ENCODE peak calls at places on chromosomes 7 and 10, in six cellular contexts. One of them, this sample, is unnamed.

GRCh38 chr10:88810196-88810961 is 7.8 kb downstream of the LIPM start:
- DNase-seq in adrenal gland: peak
- DNase-seq in lower lobe of right lung: no peak
- DNase-seq in brain microvascular endothelial cell: peak
- DNase-seq in cardiac fibroblast: peak
- DNase-seq in WERI-Rb-1: peak
- DNase-seq in this sample: peak

GRCh38 chr7:129688503-129689222 is 77.1 kb downstream of the NRF1 start:
- DNase-seq in adrenal gland: no peak
- DNase-seq in lower lobe of right lung: no peak
- DNase-seq in brain microvascular endothelial cell: no peak
- DNase-seq in cardiac fibroblast: no peak
- DNase-seq in WERI-Rb-1: no peak
- DNase-seq in this sample: no peak

GRCh38 chr7:16494955-16495719 is 29.6 kb upstream of the SOSTDC1 start:
- DNase-seq in adrenal gland: no peak
- DNase-seq in lower lobe of right lung: no peak
- DNase-seq in brain microvascular endothelial cell: no peak
- DNase-seq in cardiac fibroblast: no peak
- DNase-seq in WERI-Rb-1: no peak
- DNase-seq in this sample: no peak

GRCh38 chr7:69739906-69740545 is 141.8 kb downstream of the AUTS2 start:
- DNase-seq in adrenal gland: peak
- DNase-seq in lower lobe of right lung: no peak
- DNase-seq in brain microvascular endothelial cell: no peak
- DNase-seq in cardiac fibroblast: peak
- DNase-seq in WERI-Rb-1: peak
- DNase-seq in this sample: peak

GRCh38 chr10:23556727-23557440 is 118.0 kb downstream of the OTUD1 start:
- DNase-seq in adrenal gland: no peak
- DNase-seq in lower lobe of right lung: no peak
- DNase-seq in brain microvascular endothelial cell: peak
- DNase-seq in cardiac fibroblast: peak
- DNase-seq in WERI-Rb-1: no peak
- DNase-seq in this sample: peak

GRCh38 chr7:128030999-128031681 is at the start of gene LRRC4:
- DNase-seq in adrenal gland: peak
- DNase-seq in lower lobe of right lung: peak
- DNase-seq in brain microvascular endothelial cell: no peak
- DNase-seq in cardiac fibroblast: peak
- DNase-seq in WERI-Rb-1: peak
- DNase-seq in this sample: peak

GRCh38 chr10:62426086-62426485 is 51.9 kb downstream of the ZNF365 start:
- DNase-seq in adrenal gland: no peak
- DNase-seq in lower lobe of right lung: no peak
- DNase-seq in brain microvascular endothelial cell: no peak
- DNase-seq in cardiac fibroblast: peak
- DNase-seq in WERI-Rb-1: no peak
- DNase-seq in this sample: peak

GRCh38 chr10:26837139-26837538 is 23.6 kb downstream of the ABI1 start:
- DNase-seq in adrenal gland: no peak
- DNase-seq in lower lobe of right lung: no peak
- DNase-seq in brain microvascular endothelial cell: no peak
- DNase-seq in cardiac fibroblast: no peak
- DNase-seq in WERI-Rb-1: no peak
- DNase-seq in this sample: no peak

GRCh38 chr10:87054373-87055295 is 34.5 kb downstream of the FAM25A start:
- DNase-seq in adrenal gland: no peak
- DNase-seq in lower lobe of right lung: no peak
- DNase-seq in brain microvascular endothelial cell: peak
- DNase-seq in cardiac fibroblast: peak
- DNase-seq in WERI-Rb-1: peak
- DNase-seq in this sample: peak

GRCh38 chr10:91061187-91061586 is 140.3 kb upstream of the ANKRD1 start:
- DNase-seq in adrenal gland: no peak
- DNase-seq in lower lobe of right lung: no peak
- DNase-seq in brain microvascular endothelial cell: no peak
- DNase-seq in cardiac fibroblast: no peak
- DNase-seq in WERI-Rb-1: no peak
- DNase-seq in this sample: no peak

GRCh38 chr7:34157137-34157536 is 251.8 kb downstream of the BMPER start:
- DNase-seq in adrenal gland: no peak
- DNase-seq in lower lobe of right lung: no peak
- DNase-seq in brain microvascular endothelial cell: no peak
- DNase-seq in cardiac fibroblast: no peak
- DNase-seq in WERI-Rb-1: no peak
- DNase-seq in this sample: peak

GRCh38 chr7:71752171-71752935 is 620.4 kb downstream of the GALNT17 start:
- DNase-seq in adrenal gland: peak
- DNase-seq in lower lobe of right lung: peak
- DNase-seq in brain microvascular endothelial cell: peak
- DNase-seq in cardiac fibroblast: peak
- DNase-seq in WERI-Rb-1: peak
- DNase-seq in this sample: no peak

GRCh38 chr10:79382491-79382941 is 35.2 kb downstream of the PPIF start:
- DNase-seq in adrenal gland: no peak
- DNase-seq in lower lobe of right lung: peak
- DNase-seq in brain microvascular endothelial cell: no peak
- DNase-seq in cardiac fibroblast: no peak
- DNase-seq in WERI-Rb-1: peak
- DNase-seq in this sample: no peak

GRCh38 chr7:64890761-64891666 is 12.1 kb upstream of the ZNF273 start:
- DNase-seq in adrenal gland: peak
- DNase-seq in lower lobe of right lung: no peak
- DNase-seq in brain microvascular endothelial cell: no peak
- DNase-seq in cardiac fibroblast: no peak
- DNase-seq in WERI-Rb-1: no peak
- DNase-seq in this sample: peak

GRCh38 chr10:116708386-116708785 is 34.0 kb downstream of the HSPA12A start:
- DNase-seq in adrenal gland: no peak
- DNase-seq in lower lobe of right lung: no peak
- DNase-seq in brain microvascular endothelial cell: peak
- DNase-seq in cardiac fibroblast: peak
- DNase-seq in WERI-Rb-1: peak
- DNase-seq in this sample: peak

GRCh38 chr10:7950981-7951847 is 103.3 kb upstream of the GATA3 start:
- DNase-seq in adrenal gland: no peak
- DNase-seq in lower lobe of right lung: no peak
- DNase-seq in brain microvascular endothelial cell: no peak
- DNase-seq in cardiac fibroblast: peak
- DNase-seq in WERI-Rb-1: no peak
- DNase-seq in this sample: peak

GRCh38 chr10:31604646-31605170 is 285.7 kb downstream of the ZEB1 start:
- DNase-seq in adrenal gland: no peak
- DNase-seq in lower lobe of right lung: no peak
- DNase-seq in brain microvascular endothelial cell: no peak
- DNase-seq in cardiac fibroblast: no peak
- DNase-seq in WERI-Rb-1: no peak
- DNase-seq in this sample: no peak

GRCh38 chr10:128237710-128238109 is 111.5 kb upstream of the MKI67 start:
- DNase-seq in adrenal gland: no peak
- DNase-seq in lower lobe of right lung: no peak
- DNase-seq in brain microvascular endothelial cell: no peak
- DNase-seq in cardiac fibroblast: no peak
- DNase-seq in WERI-Rb-1: no peak
- DNase-seq in this sample: no peak

GRCh38 chr10:1715821-1716220 is 21.5 kb downstream of the ADARB2 start:
- DNase-seq in adrenal gland: no peak
- DNase-seq in lower lobe of right lung: no peak
- DNase-seq in brain microvascular endothelial cell: no peak
- DNase-seq in cardiac fibroblast: no peak
- DNase-seq in WERI-Rb-1: peak
- DNase-seq in this sample: no peak

GRCh38 chr10:87844837-87845623 is 18.3 kb downstream of the KLLN start:
- DNase-seq in adrenal gland: no peak
- DNase-seq in lower lobe of right lung: no peak
- DNase-seq in brain microvascular endothelial cell: peak
- DNase-seq in cardiac fibroblast: peak
- DNase-seq in WERI-Rb-1: no peak
- DNase-seq in this sample: peak

DNA sequence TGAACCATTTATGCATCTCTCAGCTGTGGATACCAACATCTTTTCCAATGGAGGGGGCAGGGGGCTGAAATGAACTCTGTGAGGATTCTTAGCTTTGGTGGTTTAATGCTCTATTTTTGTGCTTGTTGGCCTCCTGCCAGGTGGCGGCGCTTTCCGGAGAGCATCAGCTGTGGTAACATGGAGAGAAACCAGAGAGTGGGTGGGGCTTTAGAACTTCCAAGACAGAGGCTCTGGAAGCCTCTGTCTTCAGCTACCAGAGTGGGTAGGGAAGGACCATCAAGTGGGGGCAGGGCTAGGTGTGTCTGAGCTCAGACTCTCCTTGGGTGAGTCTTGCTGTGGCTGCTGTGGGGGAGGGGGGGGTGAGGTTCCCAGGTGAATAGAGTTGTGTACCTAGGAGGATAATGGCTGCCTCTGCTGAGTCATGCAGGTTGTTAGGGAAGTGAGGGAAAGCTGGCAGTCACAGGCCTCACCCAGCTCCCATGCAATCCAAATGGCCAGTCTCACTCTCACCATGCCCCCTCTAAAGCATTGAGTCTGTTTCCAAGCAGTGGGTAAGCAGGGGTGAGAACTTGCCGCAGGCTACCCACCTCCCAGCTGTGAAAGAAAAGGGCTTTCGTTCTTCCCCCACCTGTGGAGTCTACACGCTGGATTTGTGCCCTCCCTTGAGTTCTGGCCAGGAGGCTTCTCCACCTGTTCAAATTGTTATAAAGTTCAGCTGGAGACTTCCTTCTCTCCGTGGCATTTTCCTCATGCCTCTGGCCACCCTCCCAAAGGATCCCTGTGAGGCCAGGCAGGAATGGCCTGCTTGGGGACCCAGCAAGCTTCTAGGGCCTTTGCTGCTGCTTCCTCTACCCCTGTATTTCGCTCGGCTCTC is 527.0 kb downstream of the NEBL start:
- DNase-seq in adrenal gland: no peak
- DNase-seq in lower lobe of right lung: no peak
- DNase-seq in brain microvascular endothelial cell: no peak
- DNase-seq in cardiac fibroblast: no peak
- DNase-seq in WERI-Rb-1: no peak
- DNase-seq in this sample: no peak
- H3K4me3 ChIP-seq in adrenal gland: no peak
- H3K4me3 ChIP-seq in lower lobe of right lung: no peak
- H3K4me3 ChIP-seq in brain microvascular endothelial cell: no peak
- H3K4me3 ChIP-seq in cardiac fibroblast: no peak
- H3K4me3 ChIP-seq in WERI-Rb-1: no peak
- H3K4me3 ChIP-seq in this sample: no peak

DNA sequence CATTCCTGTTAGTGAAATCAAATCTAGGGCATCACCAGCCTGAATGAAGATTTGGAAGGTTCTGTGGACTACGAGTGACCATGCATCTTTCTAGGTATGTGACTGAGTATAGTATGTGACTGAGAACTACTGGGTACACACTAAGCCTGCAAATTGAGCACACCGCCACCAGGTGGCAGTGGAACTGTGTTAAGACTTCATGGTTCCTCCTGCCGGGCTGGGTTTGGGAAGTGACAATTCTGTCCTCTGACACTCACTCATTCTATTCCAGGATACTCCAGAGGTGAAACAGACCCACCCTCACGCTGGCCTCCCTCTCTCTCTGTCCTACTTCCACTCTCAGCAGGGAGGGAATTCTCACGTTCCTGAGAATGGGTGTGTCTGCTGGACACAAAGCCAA is 84.0 kb upstream of the TMEM248 start:
- DNase-seq in adrenal gland: no peak
- DNase-seq in lower lobe of right lung: peak
- DNase-seq in brain microvascular endothelial cell: peak
- DNase-seq in cardiac fibroblast: peak
- DNase-seq in WERI-Rb-1: peak
- DNase-seq in this sample: no peak
- TF ChIP-seq CTCF in adrenal gland: no peak
- TF ChIP-seq CTCF in lower lobe of right lung: no peak
- TF ChIP-seq CTCF in brain microvascular endothelial cell: peak
- TF ChIP-seq CTCF in cardiac fibroblast: peak
- TF ChIP-seq CTCF in WERI-Rb-1: peak
- TF ChIP-seq CTCF in this sample: peak

DNA sequence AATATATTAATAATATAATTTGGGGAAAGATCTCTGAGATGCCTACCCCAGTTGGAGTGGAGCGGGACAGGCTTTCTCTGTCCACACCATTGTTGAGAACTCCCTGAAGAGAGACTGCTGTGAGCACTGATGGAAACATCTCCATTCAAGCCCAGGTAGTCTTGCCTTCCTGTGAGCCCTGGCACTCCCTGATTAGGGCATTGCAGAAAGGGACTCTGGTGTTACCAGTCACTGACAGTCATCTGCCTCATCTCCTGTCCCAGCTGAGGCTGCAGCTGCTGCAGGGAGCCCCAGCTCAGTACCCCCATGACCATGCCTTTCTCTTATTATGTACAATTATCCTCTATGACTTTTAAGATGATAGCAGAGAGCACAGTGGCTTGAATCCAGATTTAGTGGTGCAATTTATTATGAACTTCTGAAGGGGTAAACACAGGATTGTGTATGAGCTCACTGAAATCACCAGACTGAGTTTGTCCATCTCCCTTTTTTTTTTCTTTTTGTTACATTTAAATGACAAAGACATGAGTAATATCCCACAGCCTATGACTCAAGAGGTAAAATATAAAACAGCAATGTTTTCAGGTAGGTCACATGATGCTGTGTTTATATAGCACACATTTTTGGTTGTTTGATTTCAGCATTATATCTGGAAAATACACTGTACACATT is 236.9 kb downstream of the SLC25A13 start:
- DNase-seq in adrenal gland: no peak
- DNase-seq in lower lobe of right lung: no peak
- DNase-seq in brain microvascular endothelial cell: peak
- DNase-seq in cardiac fibroblast: peak
- DNase-seq in WERI-Rb-1: no peak
- DNase-seq in this sample: peak
- H3K4me3 ChIP-seq in adrenal gland: no peak
- H3K4me3 ChIP-seq in lower lobe of right lung: no peak
- H3K4me3 ChIP-seq in brain microvascular endothelial cell: no peak
- H3K4me3 ChIP-seq in cardiac fibroblast: no peak
- H3K4me3 ChIP-seq in WERI-Rb-1: no peak
- H3K4me3 ChIP-seq in this sample: no peak

GRCh38 chr7:13282377-13282980 is 595.0 kb downstream of the ARL4A start:
- DNase-seq in adrenal gland: no peak
- DNase-seq in lower lobe of right lung: no peak
- DNase-seq in brain microvascular endothelial cell: peak
- DNase-seq in cardiac fibroblast: peak
- DNase-seq in WERI-Rb-1: no peak
- DNase-seq in this sample: peak

GRCh38 chr7:13278020-13278419 is 590.6 kb downstream of the ARL4A start:
- DNase-seq in adrenal gland: no peak
- DNase-seq in lower lobe of right lung: no peak
- DNase-seq in brain microvascular endothelial cell: no peak
- DNase-seq in cardiac fibroblast: no peak
- DNase-seq in WERI-Rb-1: no peak
- DNase-seq in this sample: no peak

GRCh38 chr7:13279854-13280435 is 592.5 kb downstream of the ARL4A start:
- DNase-seq in adrenal gland: no peak
- DNase-seq in lower lobe of right lung: no peak
- DNase-seq in brain microvascular endothelial cell: no peak
- DNase-seq in cardiac fibroblast: peak
- DNase-seq in WERI-Rb-1: no peak
- DNase-seq in this sample: peak

DNA sequence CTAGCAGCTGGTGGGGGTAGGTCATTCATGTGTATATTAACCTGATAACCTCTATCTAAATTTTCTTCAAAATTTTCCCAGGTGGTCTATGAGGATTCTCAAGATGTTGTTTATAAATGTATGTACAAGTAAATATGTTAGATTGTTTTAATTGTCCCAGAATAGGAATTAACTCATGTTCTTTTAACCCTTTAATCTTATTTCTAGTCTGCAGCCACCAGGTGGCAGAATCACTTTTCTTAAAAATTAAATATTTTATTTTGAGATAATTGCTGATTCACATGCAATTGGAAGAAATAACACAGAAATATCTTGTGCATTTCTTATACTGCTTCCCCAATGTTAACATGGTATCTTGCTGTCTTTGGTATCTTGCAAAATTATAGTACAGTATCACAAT is 589.5 kb downstream of the ARL4A start:
- DNase-seq in adrenal gland: no peak
- DNase-seq in lower lobe of right lung: no peak
- DNase-seq in brain microvascular endothelial cell: no peak
- DNase-seq in cardiac fibroblast: peak
- DNase-seq in WERI-Rb-1: no peak
- DNase-seq in this sample: peak
- TF ChIP-seq CTCF in adrenal gland: peak
- TF ChIP-seq CTCF in lower lobe of right lung: peak
- TF ChIP-seq CTCF in brain microvascular endothelial cell: peak
- TF ChIP-seq CTCF in cardiac fibroblast: peak
- TF ChIP-seq CTCF in WERI-Rb-1: no peak
- TF ChIP-seq CTCF in this sample: peak